ENCODE peak calls at places on chromosomes 7 and 10, in four cellular contexts. T is A549, P is ovary, W is heart left ventricle. F is an unnamed sample.

GRCh38 chr7:37285701-37286475 is 162.8 kb downstream of the ELMO1 start:
- DNase-seq in W (no peak), T (no peak), P (no peak), F (no peak)

GRCh38 chr10:124642076-124642710 is 102.0 kb downstream of the FAM53B start:
- DNase-seq in P (no peak), T (no peak), W (no peak), F (no peak)

GRCh38 chr10:102777696-102778530 is 34.2 kb downstream of the WBP1L start:
- DNase-seq in T (no peak), P (no peak), W (no peak), F (no peak)

GRCh38 chr7:105713488-105714465 is 132.5 kb upstream of the EFCAB10 start:
- DNase-seq in T (no peak), P (no peak), W (no peak), F (no peak)

GRCh38 chr10:79605308-79605707 is 5.4 kb upstream of the SFTPA1 start:
- DNase-seq in P (no peak), T (no peak), W (no peak), F (no peak)

GRCh38 chr7:144650439-144650838 is 185.4 kb downstream of the TPK1 start:
- DNase-seq in T (no peak), P (no peak), W (no peak), F (no peak)

GRCh38 chr7:154744226-154744860 is 258.6 kb downstream of the PAXIP1 start:
- DNase-seq in P (no peak), T (peak), W (no peak), F (no peak)

GRCh38 chr10:7826971-7827370 is 8.7 kb downstream of the TAF3 start:
- DNase-seq in P (no peak), T (peak), W (no peak), F (no peak)

GRCh38 chr7:94701555-94701973 is 45.6 kb upstream of the SGCE start:
- DNase-seq in P (no peak), T (peak), W (no peak), F (no peak)

GRCh38 chr10:113305871-113306270 is 247.0 kb upstream of the HABP2 start:
- DNase-seq in W (no peak), P (no peak), T (no peak), F (no peak)

GRCh38 chr10:113304726-113305125 is 248.1 kb upstream of the HABP2 start:
- DNase-seq in W (no peak), T (no peak), P (no peak), F (no peak)

GRCh38 chr10:113310317-113310716 is 242.5 kb upstream of the HABP2 start:
- DNase-seq in W (no peak), P (no peak), T (no peak), F (no peak)

GRCh38 chr10:113313048-113313611 is 239.7 kb upstream of the HABP2 start:
- DNase-seq in T (no peak), P (no peak), W (no peak), F (no peak)

DNA sequence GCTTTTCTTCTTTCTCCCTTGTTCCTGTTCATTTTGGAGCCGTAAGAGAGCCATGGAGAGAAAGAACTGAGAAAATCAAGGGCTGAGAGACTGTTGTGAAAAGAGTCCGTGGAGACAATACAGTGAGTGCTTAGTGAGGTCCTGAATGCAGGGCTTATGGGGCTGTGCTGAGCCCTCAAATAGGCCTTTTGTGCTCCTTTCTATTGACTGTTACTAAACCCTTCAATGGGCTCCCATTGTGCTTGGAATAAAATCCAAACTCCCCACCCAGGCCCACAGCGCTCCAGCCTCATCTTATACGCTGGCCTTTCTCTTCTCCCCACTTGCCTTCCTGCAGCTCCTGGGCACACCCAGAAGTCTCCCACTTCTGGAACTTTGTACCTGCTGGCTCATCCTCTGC is 243.1 kb upstream of the HABP2 start:
- DNase-seq in W (no peak), P (no peak), T (no peak), F (no peak)
- H3K27ac ChIP-seq in W (no peak), P (no peak), T (no peak), F (no peak)

GRCh38 chr7:152078025-152078424 is 52.6 kb downstream of the GALNT11 start:
- DNase-seq in P (no peak), T (no peak), W (no peak), F (no peak)

GRCh38 chr7:152073352-152073751 is 47.9 kb downstream of the GALNT11 start:
- DNase-seq in P (no peak), W (no peak), T (no peak), F (no peak)

GRCh38 chr7:152074673-152075072 is 49.2 kb downstream of the GALNT11 start:
- DNase-seq in T (no peak), W (no peak), P (no peak), F (no peak)

GRCh38 chr7:152076940-152077933 is 51.8 kb downstream of the GALNT11 start:
- DNase-seq in W (no peak), P (no peak), T (no peak), F (no peak)

GRCh38 chr7:152076324-152076821 is 50.9 kb downstream of the GALNT11 start:
- DNase-seq in T (peak), P (no peak), W (no peak), F (no peak)
- TF ChIP-seq CTCF in T (peak), P (no peak), W (peak), F (no peak)

DNA sequence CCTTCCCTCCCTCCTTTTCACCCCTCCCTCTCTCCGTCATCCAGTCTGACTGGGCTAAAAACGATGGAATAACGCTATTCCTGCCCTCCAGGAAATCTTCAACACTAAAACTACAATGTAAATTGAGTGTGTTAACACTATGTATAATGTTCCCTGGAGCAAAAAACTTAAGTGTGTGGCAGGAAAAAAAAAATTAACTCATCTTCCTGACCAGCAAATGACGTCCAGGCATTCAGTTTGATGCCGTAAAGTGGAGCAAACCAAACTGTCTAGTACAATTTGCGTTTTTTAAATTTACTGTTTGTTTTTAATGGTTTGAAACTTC is 545 bp upstream of the MTPN start:
- DNase-seq in P (no peak), W (no peak), T (no peak), F (no peak)
- H3K4me3 ChIP-seq in P (peak), W (peak), T (peak), F (peak)

GRCh38 chr7:120760050-120760449 is 97.9 kb downstream of the TSPAN12 start:
- DNase-seq in T (no peak), W (no peak), P (no peak), F (no peak)
- H3K27ac ChIP-seq in T (no peak), W (no peak), P (no peak), F (no peak)

GRCh38 chr10:85791846-85792532 is 574.6 kb downstream of the GRID1 start:
- DNase-seq in W (no peak), P (no peak), T (no peak), F (no peak)
- TF ChIP-seq CTCF in W (peak), P (no peak), T (peak), F (no peak)

F was measured in coronary artery.